ENCODE peak calls at places on chromosomes 2 and 18, in eight cellular contexts. P is uterus, X is HEK293T, R is globus pallidus, Q is NCI-H774, T is lower lobe of right lung, J is DMS153, V is AG09319. Z is an unnamed sample.

GRCh38 chr2:200274116-200275075 is 32.1 kb upstream of the SPATS2L start:
- DNase-seq in P (no peak), X (no peak), R (peak), Q (no peak), T (no peak), J (no peak), V (no peak), Z (no peak)

GRCh38 chr2:74420006-74420405 is 1.4 kb downstream of the C2orf81 start:
- DNase-seq in P (no peak), X (no peak), R (no peak), Q (no peak), T (no peak), J (no peak), V (no peak), Z (no peak)

GRCh38 chr2:224429441-224429810 is 27.5 kb upstream of the FAM124B start:
- DNase-seq in P (no peak), X (no peak), R (no peak), Q (no peak), T (no peak), J (no peak), V (no peak), Z (no peak)

GRCh38 chr2:15107137-15107536 is 454.0 kb downstream of the NBAS start:
- DNase-seq in P (no peak), X (no peak), R (no peak), Q (no peak), T (no peak), J (no peak), V (no peak), Z (peak)

GRCh38 chr2:127065299-127065931 is 41.5 kb downstream of the BIN1 start:
- DNase-seq in P (no peak), X (no peak), R (no peak), Q (no peak), T (no peak), J (no peak), V (no peak), Z (no peak)

GRCh38 chr2:197675711-197676188 is 363 bp upstream of the RFTN2 start:
- DNase-seq in P (no peak), X (peak), R (peak), Q (no peak), T (no peak), J (no peak), V (no peak), Z (no peak)

GRCh38 chr18:70491734-70492348 is 203.0 kb downstream of the SOCS6 start:
- DNase-seq in P (no peak), X (peak), R (peak), Q (no peak), T (no peak), J (peak), V (no peak), Z (no peak)

GRCh38 chr18:53457068-53457467 is 767.4 kb downstream of the MBD2 start:
- DNase-seq in P (no peak), X (no peak), R (no peak), Q (no peak), T (no peak), J (no peak), V (no peak), Z (no peak)

GRCh38 chr2:73111300-73112025 is 1.3 kb downstream of the RAB11FIP5 start:
- DNase-seq in P (peak), X (peak), R (no peak), Q (no peak), T (no peak), J (no peak), V (no peak), Z (no peak)

GRCh38 chr2:20447437-20448245 is 767 bp downstream of the RHOB start:
- DNase-seq in P (peak), X (peak), R (no peak), Q (peak), T (peak), J (no peak), V (no peak), Z (peak)

GRCh38 chr18:30920356-30920755 is 122.2 kb downstream of the DSC3 start:
- DNase-seq in P (no peak), X (no peak), R (no peak), Q (no peak), T (no peak), J (no peak), V (no peak), Z (no peak)

GRCh38 chr2:30958571-30959220 is 151.4 kb upstream of the CAPN13 start:
- DNase-seq in P (no peak), X (no peak), R (no peak), Q (no peak), T (no peak), J (no peak), V (no peak), Z (no peak)

GRCh38 chr18:29586210-29586609 is 1409.3 kb upstream of the CDH2 start:
- DNase-seq in P (no peak), X (no peak), R (no peak), Q (no peak), T (no peak), J (no peak), V (no peak), Z (no peak)

GRCh38 chr2:240832205-240832727 is 12.2 kb upstream of the KIF1A start:
- DNase-seq in P (peak), X (peak), R (peak), Q (peak), T (peak), J (peak), V (peak), Z (peak)

GRCh38 chr18:56202567-56203136 is 435.7 kb downstream of the TXNL1 start:
- DNase-seq in P (no peak), X (no peak), R (no peak), Q (no peak), T (no peak), J (no peak), V (no peak), Z (no peak)

GRCh38 chr18:63970803-63971191 is 916 bp downstream of the SERPINB8 start:
- DNase-seq in P (no peak), X (no peak), R (no peak), Q (peak), T (peak), J (peak), V (no peak), Z (peak)

GRCh38 chr2:216245391-216245790 is 126.9 kb downstream of the MARCHF4 start:
- DNase-seq in P (no peak), X (no peak), R (no peak), Q (no peak), T (no peak), J (no peak), V (no peak), Z (no peak)

GRCh38 chr2:20614201-20615045 is 36.5 kb downstream of the HS1BP3 start:
- DNase-seq in P (peak), X (peak), R (no peak), Q (peak), T (peak), J (peak), V (no peak), Z (no peak)

GRCh38 chr2:201639205-201639604 is 4.1 kb downstream of the TMEM237 start:
- DNase-seq in P (no peak), X (no peak), R (no peak), Q (no peak), T (no peak), J (no peak), V (no peak), Z (no peak)

GRCh38 chr18:13376841-13377351 is 158.3 kb downstream of the LDLRAD4 start:
- DNase-seq in P (no peak), X (no peak), R (no peak), Q (no peak), T (no peak), J (no peak), V (no peak), Z (peak)

GRCh38 chr2:10909050-10909995 is 2.4 kb upstream of the KCNF1 start:
- DNase-seq in P (no peak), X (peak), R (no peak), Q (peak), T (no peak), J (peak), V (no peak), Z (no peak)

GRCh38 chr18:7729858-7730257 is 162.7 kb downstream of the PTPRM start:
- DNase-seq in P (no peak), X (no peak), R (no peak), Q (no peak), T (no peak), J (no peak), V (no peak), Z (no peak)

GRCh38 chr2:66481100-66481549 is 46.2 kb downstream of the MEIS1 start:
- DNase-seq in P (no peak), X (no peak), R (no peak), Q (no peak), T (no peak), J (no peak), V (no peak), Z (no peak)

GRCh38 chr2:235658371-235659174 is 164.7 kb downstream of the AGAP1 start:
- DNase-seq in P (no peak), X (no peak), R (no peak), Q (no peak), T (peak), J (no peak), V (no peak), Z (no peak)

GRCh38 chr2:28779020-28779419 is 27.4 kb downstream of the PPP1CB start:
- DNase-seq in P (no peak), X (no peak), R (no peak), Q (no peak), T (no peak), J (no peak), V (no peak), Z (no peak)

GRCh38 chr2:217775920-217776503 is 226.8 kb downstream of the TNS1 start:
- DNase-seq in P (no peak), X (no peak), R (no peak), Q (no peak), T (no peak), J (no peak), V (peak), Z (no peak)

GRCh38 chr2:204339212-204339715 is 206.0 kb upstream of the PARD3B start:
- DNase-seq in P (no peak), X (no peak), R (no peak), Q (peak), T (no peak), J (peak), V (no peak), Z (no peak)

GRCh38 chr2:69600425-69600824 is 43.1 kb downstream of the AAK1 start:
- DNase-seq in P (no peak), X (no peak), R (no peak), Q (no peak), T (no peak), J (no peak), V (no peak), Z (no peak)

GRCh38 chr18:48571619-48572384 is 33.0 kb downstream of the CTIF start:
- DNase-seq in P (no peak), X (no peak), R (no peak), Q (no peak), T (no peak), J (no peak), V (no peak), Z (no peak)

GRCh38 chr2:114543106-114543806 is 100.8 kb downstream of the DPP10 start:
- DNase-seq in P (peak), X (no peak), R (no peak), Q (no peak), T (no peak), J (no peak), V (no peak), Z (peak)

GRCh38 chr18:36294031-36294430 is 3.5 kb upstream of the FHOD3 start:
- DNase-seq in P (no peak), X (no peak), R (no peak), Q (no peak), T (no peak), J (no peak), V (no peak), Z (no peak)

GRCh38 chr2:218259099-218259921 is 1.5 kb upstream of the GPBAR1 start:
- DNase-seq in P (peak), X (no peak), R (no peak), Q (no peak), T (peak), J (no peak), V (no peak), Z (no peak)

GRCh38 chr2:45299361-45299760 is 290.1 kb upstream of the SIX2 start:
- DNase-seq in P (no peak), X (no peak), R (no peak), Q (no peak), T (no peak), J (no peak), V (no peak), Z (no peak)

GRCh38 chr18:26655010-26655613 is 106.8 kb upstream of the KCTD1 start:
- DNase-seq in P (no peak), X (no peak), R (peak), Q (no peak), T (no peak), J (no peak), V (no peak), Z (no peak)

GRCh38 chr2:213991454-213992108 is 419.3 kb upstream of the VWC2L start:
- DNase-seq in P (no peak), X (no peak), R (no peak), Q (no peak), T (no peak), J (no peak), V (no peak), Z (no peak)

Z was measured in ureter.